ENCODE peak calls at places on chromosomes 13 and 19, in six cellular contexts. X, C, U, E, H and J are unnamed samples.

GRCh38 chr13:29100739-29101138 is 280.6 kb downstream of the MTUS2 start:
- DNase-seq in H (no peak), C (no peak), U (no peak), X (no peak), E (no peak), J (no peak)

GRCh38 chr19:1063030-1063908 is 3.7 kb upstream of the ARHGAP45 start:
- DNase-seq in U (no peak), C (no peak), H (peak), X (peak), E (peak), J (peak)

GRCh38 chr13:35927554-35927953 is 203.6 kb downstream of the DCLK1 start:
- DNase-seq in U (peak), E (no peak), X (peak), H (no peak), C (peak), J (no peak)

GRCh38 chr19:31235806-31236205 is 113.4 kb downstream of the TSHZ3 start:
- DNase-seq in C (no peak), X (no peak), U (no peak), H (no peak), E (no peak), J (no peak)

GRCh38 chr13:50011461-50011860 is 3.8 kb upstream of the KCNRG start:
- DNase-seq in X (no peak), C (no peak), H (no peak), E (no peak), U (no peak), J (no peak)

GRCh38 chr13:110347535-110348308 is 40.6 kb downstream of the COL4A2 start:
- DNase-seq in E (peak), H (no peak), X (peak), U (peak), C (peak), J (no peak)

GRCh38 chr13:86563308-86563707 is 764.1 kb upstream of the SLITRK6 start:
- DNase-seq in U (no peak), C (no peak), X (peak), E (no peak), H (no peak), J (no peak)

GRCh38 chr13:24644051-24644450 is 36.2 kb upstream of the ATP12A start:
- DNase-seq in H (no peak), X (peak), C (peak), U (no peak), E (no peak), J (no peak)